ENCODE peak calls at places on chromosomes 1 and 21, in nine cellular contexts. One of them, this sample, is unnamed.

GRCh38 chr1:241782396-241782795 is 65.6 kb upstream of the EXO1 start:
- DNase-seq in kidney epithelial cell: no peak
- DNase-seq in heart left ventricle: no peak
- DNase-seq in mesenchymal stem cell: no peak
- DNase-seq in kidney: no peak
- DNase-seq in heart right ventricle: no peak
- DNase-seq in A549: no peak
- DNase-seq in GM23248: no peak
- DNase-seq in tibial artery: no peak
- DNase-seq in this sample: no peak

GRCh38 chr1:183432548-183432875 is 14.3 kb upstream of the NMNAT2 start:
- DNase-seq in GM23248: peak
- DNase-seq in heart right ventricle: no peak
- DNase-seq in tibial artery: no peak
- DNase-seq in heart left ventricle: no peak
- DNase-seq in kidney: no peak
- DNase-seq in mesenchymal stem cell: no peak
- DNase-seq in A549: no peak
- DNase-seq in kidney epithelial cell: no peak
- DNase-seq in this sample: no peak

GRCh38 chr1:104791030-104791429 is 1041.3 kb downstream of the AMY1C start:
- DNase-seq in kidney epithelial cell: no peak
- DNase-seq in heart right ventricle: no peak
- DNase-seq in tibial artery: no peak
- DNase-seq in mesenchymal stem cell: no peak
- DNase-seq in GM23248: no peak
- DNase-seq in kidney: no peak
- DNase-seq in A549: no peak
- DNase-seq in heart left ventricle: no peak
- DNase-seq in this sample: no peak

GRCh38 chr21:36044056-36044455 is 16.3 kb downstream of the SETD4 start:
- DNase-seq in tibial artery: no peak
- DNase-seq in GM23248: no peak
- DNase-seq in kidney epithelial cell: no peak
- DNase-seq in kidney: no peak
- DNase-seq in A549: no peak
- DNase-seq in mesenchymal stem cell: no peak
- DNase-seq in heart left ventricle: no peak
- DNase-seq in heart right ventricle: no peak
- DNase-seq in this sample: no peak

GRCh38 chr21:31660134-31660565 is 657 bp downstream of the SOD1 start:
- DNase-seq in GM23248: no peak
- DNase-seq in A549: peak
- DNase-seq in kidney epithelial cell: no peak
- DNase-seq in mesenchymal stem cell: peak
- DNase-seq in kidney: peak
- DNase-seq in heart right ventricle: peak
- DNase-seq in tibial artery: peak
- DNase-seq in heart left ventricle: no peak
- DNase-seq in this sample: peak

GRCh38 chr1:205505076-205505729 is 734 bp downstream of the CDK18 start:
- DNase-seq in tibial artery: no peak
- DNase-seq in GM23248: no peak
- DNase-seq in kidney: peak
- DNase-seq in A549: peak
- DNase-seq in kidney epithelial cell: no peak
- DNase-seq in heart left ventricle: no peak
- DNase-seq in mesenchymal stem cell: no peak
- DNase-seq in heart right ventricle: peak
- DNase-seq in this sample: no peak

GRCh38 chr1:212457740-212458338 is 25.1 kb downstream of the NENF start:
- DNase-seq in mesenchymal stem cell: peak
- DNase-seq in heart right ventricle: peak
- DNase-seq in heart left ventricle: no peak
- DNase-seq in kidney: no peak
- DNase-seq in GM23248: peak
- DNase-seq in tibial artery: no peak
- DNase-seq in A549: peak
- DNase-seq in kidney epithelial cell: no peak
- DNase-seq in this sample: peak

GRCh38 chr1:203627819-203628184 is 1.2 kb downstream of the ATP2B4 start:
- DNase-seq in heart left ventricle: no peak
- DNase-seq in A549: no peak
- DNase-seq in heart right ventricle: no peak
- DNase-seq in mesenchymal stem cell: peak
- DNase-seq in kidney epithelial cell: no peak
- DNase-seq in tibial artery: peak
- DNase-seq in kidney: peak
- DNase-seq in GM23248: peak
- DNase-seq in this sample: peak

GRCh38 chr21:29347274-29347681 is 48.6 kb downstream of the BACH1 start:
- DNase-seq in heart left ventricle: no peak
- DNase-seq in GM23248: peak
- DNase-seq in kidney: no peak
- DNase-seq in tibial artery: peak
- DNase-seq in heart right ventricle: no peak
- DNase-seq in mesenchymal stem cell: peak
- DNase-seq in kidney epithelial cell: no peak
- DNase-seq in A549: no peak
- DNase-seq in this sample: no peak

GRCh38 chr1:33374336-33375105 is 53.6 kb upstream of the A3GALT2 start:
- DNase-seq in tibial artery: no peak
- DNase-seq in heart left ventricle: no peak
- DNase-seq in GM23248: peak
- DNase-seq in kidney: no peak
- DNase-seq in heart right ventricle: no peak
- DNase-seq in A549: no peak
- DNase-seq in kidney epithelial cell: no peak
- DNase-seq in mesenchymal stem cell: peak
- DNase-seq in this sample: no peak

GRCh38 chr1:21567241-21568005 is 58.2 kb downstream of the ALPL start:
- DNase-seq in A549: no peak
- DNase-seq in kidney: peak
- DNase-seq in tibial artery: no peak
- DNase-seq in GM23248: peak
- DNase-seq in kidney epithelial cell: peak
- DNase-seq in heart left ventricle: no peak
- DNase-seq in heart right ventricle: no peak
- DNase-seq in mesenchymal stem cell: peak
- DNase-seq in this sample: peak

GRCh38 chr21:31236528-31236927 is 107.5 kb downstream of the TIAM1 start:
- DNase-seq in kidney: no peak
- DNase-seq in mesenchymal stem cell: no peak
- DNase-seq in A549: no peak
- DNase-seq in kidney epithelial cell: no peak
- DNase-seq in heart right ventricle: no peak
- DNase-seq in heart left ventricle: no peak
- DNase-seq in GM23248: peak
- DNase-seq in tibial artery: no peak
- DNase-seq in this sample: peak

GRCh38 chr1:245837741-245838140 is 669.3 kb downstream of the SMYD3 start:
- DNase-seq in A549: no peak
- DNase-seq in mesenchymal stem cell: no peak
- DNase-seq in heart left ventricle: no peak
- DNase-seq in kidney: no peak
- DNase-seq in tibial artery: no peak
- DNase-seq in heart right ventricle: no peak
- DNase-seq in kidney epithelial cell: peak
- DNase-seq in GM23248: peak
- DNase-seq in this sample: no peak

GRCh38 chr1:225450491-225451191 is 22.8 kb upstream of the LBR start:
- DNase-seq in GM23248: no peak
- DNase-seq in heart left ventricle: no peak
- DNase-seq in mesenchymal stem cell: no peak
- DNase-seq in A549: no peak
- DNase-seq in kidney: peak
- DNase-seq in kidney epithelial cell: no peak
- DNase-seq in heart right ventricle: no peak
- DNase-seq in tibial artery: no peak
- DNase-seq in this sample: no peak

GRCh38 chr1:165117482-165117881 is 239.0 kb downstream of the LMX1A start:
- DNase-seq in tibial artery: no peak
- DNase-seq in heart left ventricle: no peak
- DNase-seq in kidney: peak
- DNase-seq in kidney epithelial cell: no peak
- DNase-seq in mesenchymal stem cell: no peak
- DNase-seq in heart right ventricle: no peak
- DNase-seq in GM23248: no peak
- DNase-seq in A549: no peak
- DNase-seq in this sample: peak

GRCh38 chr1:203127672-203128611 is at the start of gene ADORA1:
- DNase-seq in heart left ventricle: peak
- DNase-seq in kidney epithelial cell: no peak
- DNase-seq in heart right ventricle: peak
- DNase-seq in A549: peak
- DNase-seq in GM23248: peak
- DNase-seq in tibial artery: peak
- DNase-seq in mesenchymal stem cell: peak
- DNase-seq in kidney: peak
- DNase-seq in this sample: peak

GRCh38 chr1:232316864-232317263 is 313.1 kb downstream of the SIPA1L2 start:
- DNase-seq in heart left ventricle: no peak
- DNase-seq in GM23248: peak
- DNase-seq in kidney: no peak
- DNase-seq in tibial artery: no peak
- DNase-seq in heart right ventricle: no peak
- DNase-seq in kidney epithelial cell: no peak
- DNase-seq in A549: no peak
- DNase-seq in mesenchymal stem cell: peak
- DNase-seq in this sample: no peak

GRCh38 chr1:232317336-232317735 is 312.6 kb downstream of the SIPA1L2 start:
- DNase-seq in tibial artery: no peak
- DNase-seq in A549: no peak
- DNase-seq in mesenchymal stem cell: no peak
- DNase-seq in heart right ventricle: no peak
- DNase-seq in kidney epithelial cell: peak
- DNase-seq in kidney: no peak
- DNase-seq in heart left ventricle: no peak
- DNase-seq in GM23248: no peak
- DNase-seq in this sample: no peak

GRCh38 chr1:232319518-232319917 is 310.4 kb downstream of the SIPA1L2 start:
- DNase-seq in mesenchymal stem cell: no peak
- DNase-seq in kidney: no peak
- DNase-seq in tibial artery: no peak
- DNase-seq in kidney epithelial cell: no peak
- DNase-seq in A549: no peak
- DNase-seq in heart left ventricle: no peak
- DNase-seq in GM23248: no peak
- DNase-seq in heart right ventricle: no peak
- DNase-seq in this sample: no peak

GRCh38 chr1:232319106-232319505 is 310.8 kb downstream of the SIPA1L2 start:
- DNase-seq in kidney: no peak
- DNase-seq in heart right ventricle: peak
- DNase-seq in kidney epithelial cell: no peak
- DNase-seq in A549: no peak
- DNase-seq in heart left ventricle: peak
- DNase-seq in mesenchymal stem cell: no peak
- DNase-seq in tibial artery: no peak
- DNase-seq in GM23248: no peak
- DNase-seq in this sample: no peak

DNA sequence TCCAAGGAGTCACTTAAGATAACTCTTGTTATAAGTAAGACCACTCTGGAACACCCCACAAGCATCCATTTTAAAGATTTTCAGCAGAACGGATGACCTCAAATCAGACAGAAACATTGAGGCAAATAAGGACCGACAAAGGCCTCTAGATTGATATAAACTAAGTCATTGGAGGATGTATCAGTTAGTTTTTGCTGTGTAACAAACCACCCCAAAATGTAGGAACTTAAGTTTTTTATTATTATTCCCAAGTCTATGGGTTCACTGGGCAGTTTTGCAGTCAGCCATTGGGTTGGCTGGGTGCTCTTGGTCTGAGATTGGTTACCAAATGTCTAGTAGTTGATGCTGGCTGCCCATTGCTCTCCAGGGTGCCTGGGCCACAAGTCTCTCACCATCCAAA is 311.8 kb downstream of the SIPA1L2 start:
- DNase-seq in kidney epithelial cell: no peak
- DNase-seq in A549: no peak
- DNase-seq in mesenchymal stem cell: no peak
- DNase-seq in kidney: no peak
- DNase-seq in heart right ventricle: no peak
- DNase-seq in tibial artery: no peak
- DNase-seq in GM23248: no peak
- DNase-seq in heart left ventricle: no peak
- DNase-seq in this sample: no peak
- H3K4me3 ChIP-seq in kidney epithelial cell: no peak
- H3K4me3 ChIP-seq in A549: no peak
- H3K4me3 ChIP-seq in mesenchymal stem cell: no peak
- H3K4me3 ChIP-seq in kidney: no peak
- H3K4me3 ChIP-seq in heart right ventricle: no peak
- H3K4me3 ChIP-seq in tibial artery: no peak
- H3K4me3 ChIP-seq in GM23248: no peak
- H3K4me3 ChIP-seq in heart left ventricle: no peak
- H3K4me3 ChIP-seq in this sample: no peak

GRCh38 chr21:45323487-45324380 is 36.0 kb upstream of the POFUT2 start:
- DNase-seq in GM23248: peak
- DNase-seq in heart left ventricle: no peak
- DNase-seq in heart right ventricle: no peak
- DNase-seq in tibial artery: peak
- DNase-seq in A549: no peak
- DNase-seq in kidney: peak
- DNase-seq in mesenchymal stem cell: peak
- DNase-seq in kidney epithelial cell: no peak
- DNase-seq in this sample: peak
- H3K4me3 ChIP-seq in GM23248: no peak
- H3K4me3 ChIP-seq in heart left ventricle: no peak
- H3K4me3 ChIP-seq in heart right ventricle: no peak
- H3K4me3 ChIP-seq in tibial artery: peak
- H3K4me3 ChIP-seq in A549: peak
- H3K4me3 ChIP-seq in kidney: no peak
- H3K4me3 ChIP-seq in mesenchymal stem cell: no peak
- H3K4me3 ChIP-seq in kidney epithelial cell: no peak
- H3K4me3 ChIP-seq in this sample: no peak

DNA sequence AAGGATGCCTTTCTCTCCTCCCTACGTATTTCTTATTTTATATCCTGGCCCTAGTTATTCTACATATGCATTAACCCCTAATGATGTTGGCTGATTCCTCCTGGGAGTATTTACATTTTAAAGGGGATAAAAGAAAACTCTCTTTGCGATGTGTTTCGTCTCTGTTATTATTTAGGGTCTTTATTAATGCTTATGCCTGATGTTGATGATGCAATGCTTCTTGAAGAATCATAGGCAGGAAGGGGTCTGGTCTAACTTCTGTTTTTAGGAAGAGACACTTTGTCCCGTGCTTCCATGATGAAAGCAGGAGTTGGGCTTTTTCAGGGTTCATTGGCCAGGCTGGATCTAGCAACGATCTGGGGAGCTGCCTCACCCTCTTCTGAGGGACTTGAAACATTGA is 761 bp upstream of the NPHS2 start:
- DNase-seq in kidney epithelial cell: no peak
- DNase-seq in heart left ventricle: no peak
- DNase-seq in tibial artery: no peak
- DNase-seq in heart right ventricle: no peak
- DNase-seq in mesenchymal stem cell: no peak
- DNase-seq in kidney: no peak
- DNase-seq in A549: no peak
- DNase-seq in GM23248: no peak
- DNase-seq in this sample: no peak
- H3K4me3 ChIP-seq in kidney epithelial cell: no peak
- H3K4me3 ChIP-seq in heart left ventricle: no peak
- H3K4me3 ChIP-seq in tibial artery: no peak
- H3K4me3 ChIP-seq in heart right ventricle: no peak
- H3K4me3 ChIP-seq in mesenchymal stem cell: no peak
- H3K4me3 ChIP-seq in kidney: no peak
- H3K4me3 ChIP-seq in A549: no peak
- H3K4me3 ChIP-seq in GM23248: no peak
- H3K4me3 ChIP-seq in this sample: no peak

GRCh38 chr1:150874455-150875196 is 1.8 kb downstream of the ARNT start:
- DNase-seq in GM23248: peak
- DNase-seq in kidney: no peak
- DNase-seq in heart right ventricle: no peak
- DNase-seq in A549: no peak
- DNase-seq in mesenchymal stem cell: peak
- DNase-seq in heart left ventricle: no peak
- DNase-seq in tibial artery: no peak
- DNase-seq in kidney epithelial cell: no peak
- DNase-seq in this sample: no peak
- H3K4me3 ChIP-seq in GM23248: peak
- H3K4me3 ChIP-seq in kidney: peak
- H3K4me3 ChIP-seq in heart right ventricle: peak
- H3K4me3 ChIP-seq in A549: peak
- H3K4me3 ChIP-seq in mesenchymal stem cell: peak
- H3K4me3 ChIP-seq in heart left ventricle: peak
- H3K4me3 ChIP-seq in tibial artery: peak
- H3K4me3 ChIP-seq in kidney epithelial cell: peak
- H3K4me3 ChIP-seq in this sample: peak

This sample was measured in SJCRH30.